ENCODE peak calls at places on chromosomes 2 and 18, in eight cellular contexts. One of them, this sample, is unnamed.

GRCh38 chr18:21362921-21363320 is 120.9 kb downstream of the GREB1L start:
- DNase-seq in breast epithelium: no peak
- DNase-seq in heart left ventricle: no peak
- DNase-seq in HCT116: no peak
- DNase-seq in A549: no peak
- DNase-seq in IMR-90: no peak
- DNase-seq in endothelial cell of umbilical vein: no peak
- DNase-seq in spleen: no peak
- DNase-seq in this sample: no peak

GRCh38 chr2:128438586-128438985 is 119.9 kb upstream of the HS6ST1 start:
- DNase-seq in HCT116: no peak
- DNase-seq in A549: no peak
- DNase-seq in heart left ventricle: no peak
- DNase-seq in breast epithelium: peak; percentile 10
- DNase-seq in spleen: no peak
- DNase-seq in IMR-90: no peak
- DNase-seq in endothelial cell of umbilical vein: no peak
- DNase-seq in this sample: no peak

GRCh38 chr2:173230181-173230580 is 124.5 kb upstream of the CDCA7 start:
- DNase-seq in IMR-90: no peak
- DNase-seq in A549: no peak
- DNase-seq in breast epithelium: peak; percentile 62
- DNase-seq in spleen: no peak
- DNase-seq in endothelial cell of umbilical vein: no peak
- DNase-seq in HCT116: no peak
- DNase-seq in heart left ventricle: no peak
- DNase-seq in this sample: no peak

GRCh38 chr18:24271381-24272331 is 126.0 kb downstream of the OSBPL1A start:
- DNase-seq in endothelial cell of umbilical vein: peak; percentile 78
- DNase-seq in HCT116: peak; percentile 49
- DNase-seq in breast epithelium: peak; percentile 55
- DNase-seq in IMR-90: peak; percentile 72
- DNase-seq in heart left ventricle: peak; percentile 76
- DNase-seq in spleen: peak; percentile 91
- DNase-seq in A549: peak; percentile 80
- DNase-seq in this sample: peak; percentile 33

GRCh38 chr2:31238906-31239841 is 5.2 kb downstream of the EHD3 start:
- DNase-seq in breast epithelium: no peak
- DNase-seq in IMR-90: no peak
- DNase-seq in A549: no peak
- DNase-seq in heart left ventricle: no peak
- DNase-seq in HCT116: no peak
- DNase-seq in endothelial cell of umbilical vein: no peak
- DNase-seq in spleen: no peak
- DNase-seq in this sample: no peak

GRCh38 chr2:182291296-182291695 is 135.5 kb downstream of the PDE1A start:
- DNase-seq in A549: no peak
- DNase-seq in spleen: no peak
- DNase-seq in heart left ventricle: no peak
- DNase-seq in endothelial cell of umbilical vein: no peak
- DNase-seq in IMR-90: peak; percentile 62
- DNase-seq in HCT116: no peak
- DNase-seq in breast epithelium: no peak
- DNase-seq in this sample: no peak

GRCh38 chr2:234559609-234560008 is 62.7 kb upstream of the ARL4C start:
- DNase-seq in IMR-90: no peak
- DNase-seq in A549: peak; percentile 33
- DNase-seq in spleen: no peak
- DNase-seq in HCT116: no peak
- DNase-seq in endothelial cell of umbilical vein: no peak
- DNase-seq in heart left ventricle: no peak
- DNase-seq in breast epithelium: no peak
- DNase-seq in this sample: no peak

GRCh38 chr2:7825591-7826312 is 856.1 kb upstream of the ID2 start:
- DNase-seq in HCT116: no peak
- DNase-seq in endothelial cell of umbilical vein: no peak
- DNase-seq in IMR-90: peak; percentile 68
- DNase-seq in spleen: no peak
- DNase-seq in A549: peak; percentile 80
- DNase-seq in breast epithelium: peak; percentile 86
- DNase-seq in heart left ventricle: no peak
- DNase-seq in this sample: no peak

GRCh38 chr2:233059797-233060499 is at the start of gene INPP5D:
- DNase-seq in IMR-90: no peak
- DNase-seq in HCT116: no peak
- DNase-seq in breast epithelium: no peak
- DNase-seq in spleen: peak; percentile 95
- DNase-seq in endothelial cell of umbilical vein: peak; percentile 77
- DNase-seq in heart left ventricle: peak; percentile 71
- DNase-seq in A549: no peak
- DNase-seq in this sample: no peak

GRCh38 chr2:69992310-69993047 is 31.0 kb upstream of the ASPRV1 start:
- DNase-seq in A549: no peak
- DNase-seq in heart left ventricle: no peak
- DNase-seq in spleen: peak; percentile 9
- DNase-seq in endothelial cell of umbilical vein: no peak
- DNase-seq in IMR-90: no peak
- DNase-seq in HCT116: no peak
- DNase-seq in breast epithelium: no peak
- DNase-seq in this sample: no peak

GRCh38 chr2:162301151-162301804 is 17.2 kb downstream of the IFIH1 start:
- DNase-seq in spleen: no peak
- DNase-seq in breast epithelium: no peak
- DNase-seq in HCT116: peak; percentile 41
- DNase-seq in IMR-90: peak; percentile 75
- DNase-seq in heart left ventricle: peak; percentile 31
- DNase-seq in A549: peak; percentile 60
- DNase-seq in endothelial cell of umbilical vein: peak; percentile 63
- DNase-seq in this sample: peak; percentile 30

GRCh38 chr2:232542715-232543467 is 3.4 kb downstream of the CHRNG start:
- DNase-seq in heart left ventricle: peak; percentile 11
- DNase-seq in A549: no peak
- DNase-seq in HCT116: no peak
- DNase-seq in IMR-90: no peak
- DNase-seq in endothelial cell of umbilical vein: no peak
- DNase-seq in spleen: no peak
- DNase-seq in breast epithelium: no peak
- DNase-seq in this sample: no peak

GRCh38 chr2:226799211-226799975 is at the start of gene IRS1:
- DNase-seq in endothelial cell of umbilical vein: peak; percentile 12
- DNase-seq in heart left ventricle: peak; percentile 81
- DNase-seq in spleen: peak; percentile 90
- DNase-seq in A549: peak; percentile 76
- DNase-seq in breast epithelium: peak; percentile 54
- DNase-seq in HCT116: peak; percentile 32
- DNase-seq in IMR-90: peak; percentile 79
- DNase-seq in this sample: peak; percentile 36

GRCh38 chr2:70140978-70141753 is 49.7 kb downstream of the C2orf42 start:
- DNase-seq in heart left ventricle: no peak
- DNase-seq in A549: peak; percentile 77
- DNase-seq in IMR-90: peak; percentile 53
- DNase-seq in spleen: peak; percentile 86
- DNase-seq in breast epithelium: peak; percentile 91
- DNase-seq in endothelial cell of umbilical vein: peak; percentile 25
- DNase-seq in HCT116: peak; percentile 94
- DNase-seq in this sample: peak; percentile 72

GRCh38 chr2:190881074-190881479 is 456 bp downstream of the GLS start:
- DNase-seq in IMR-90: no peak
- DNase-seq in A549: no peak
- DNase-seq in HCT116: no peak
- DNase-seq in breast epithelium: no peak
- DNase-seq in heart left ventricle: no peak
- DNase-seq in endothelial cell of umbilical vein: no peak
- DNase-seq in spleen: no peak
- DNase-seq in this sample: no peak

GRCh38 chr2:190882831-190883582 is 2.4 kb downstream of the GLS start:
- DNase-seq in A549: no peak
- DNase-seq in heart left ventricle: no peak
- DNase-seq in spleen: no peak
- DNase-seq in HCT116: no peak
- DNase-seq in endothelial cell of umbilical vein: peak; percentile 45
- DNase-seq in breast epithelium: no peak
- DNase-seq in IMR-90: no peak
- DNase-seq in this sample: no peak

GRCh38 chr2:190882327-190882766 is 1.7 kb downstream of the GLS start:
- DNase-seq in heart left ventricle: no peak
- DNase-seq in IMR-90: no peak
- DNase-seq in HCT116: no peak
- DNase-seq in breast epithelium: no peak
- DNase-seq in endothelial cell of umbilical vein: peak; percentile 83
- DNase-seq in A549: no peak
- DNase-seq in spleen: no peak
- DNase-seq in this sample: no peak

GRCh38 chr2:190880374-190881073 is at the start of gene GLS:
- DNase-seq in endothelial cell of umbilical vein: peak; percentile 98
- DNase-seq in IMR-90: peak; percentile 96
- DNase-seq in HCT116: peak; percentile 95
- DNase-seq in spleen: peak; percentile 98
- DNase-seq in breast epithelium: peak; percentile 95
- DNase-seq in A549: peak; percentile 97
- DNase-seq in heart left ventricle: peak; percentile 97
- DNase-seq in this sample: peak; percentile 93

GRCh38 chr2:190881480-190882326 is 1.1 kb downstream of the GLS start:
- DNase-seq in HCT116: peak; percentile 73
- DNase-seq in breast epithelium: peak; percentile 76
- DNase-seq in endothelial cell of umbilical vein: peak; percentile 84
- DNase-seq in IMR-90: peak; percentile 87
- DNase-seq in spleen: peak; percentile 95
- DNase-seq in A549: peak; percentile 77
- DNase-seq in heart left ventricle: peak; percentile 72
- DNase-seq in this sample: peak; percentile 40
- TF ChIP-seq POLR2A in HCT116: peak; percentile 69
- TF ChIP-seq POLR2A in breast epithelium: peak; percentile 18
- TF ChIP-seq POLR2A in endothelial cell of umbilical vein: peak; percentile 19
- TF ChIP-seq POLR2A in IMR-90: peak; percentile 50
- TF ChIP-seq POLR2A in spleen: no peak
- TF ChIP-seq POLR2A in A549: peak; percentile 18
- TF ChIP-seq POLR2A in heart left ventricle: no peak
- TF ChIP-seq POLR2A in this sample: peak; percentile 22

GRCh38 chr2:208252766-208253492 is 1.9 kb downstream of the IDH1 start:
- DNase-seq in spleen: no peak
- DNase-seq in endothelial cell of umbilical vein: no peak
- DNase-seq in IMR-90: no peak
- DNase-seq in heart left ventricle: no peak
- DNase-seq in breast epithelium: no peak
- DNase-seq in HCT116: no peak
- DNase-seq in A549: peak; percentile 16
- DNase-seq in this sample: no peak
- H3K4me3 ChIP-seq in spleen: peak overlapping the region; percentile 99
- H3K4me3 ChIP-seq in endothelial cell of umbilical vein: no peak overlapping the region
- H3K4me3 ChIP-seq in IMR-90: no peak overlapping the region
- H3K4me3 ChIP-seq in heart left ventricle: no peak overlapping the region
- H3K4me3 ChIP-seq in breast epithelium: peak overlapping the region; percentile 85
- H3K4me3 ChIP-seq in HCT116: peak overlapping the region; percentile 79
- H3K4me3 ChIP-seq in A549: peak overlapping the region; percentile 96
- H3K4me3 ChIP-seq in this sample: no peak overlapping the region

GRCh38 chr2:106037262-106037661 is 156.8 kb downstream of the UXS1 start:
- DNase-seq in breast epithelium: no peak
- DNase-seq in A549: no peak
- DNase-seq in endothelial cell of umbilical vein: no peak
- DNase-seq in HCT116: no peak
- DNase-seq in spleen: no peak
- DNase-seq in IMR-90: no peak
- DNase-seq in heart left ventricle: no peak
- DNase-seq in this sample: no peak
- TF ChIP-seq CTCF in breast epithelium: no peak
- TF ChIP-seq CTCF in A549: no peak
- TF ChIP-seq CTCF in endothelial cell of umbilical vein: no peak
- TF ChIP-seq CTCF in HCT116: no peak
- TF ChIP-seq CTCF in spleen: no peak
- TF ChIP-seq CTCF in IMR-90: no peak
- TF ChIP-seq CTCF in heart left ventricle: no peak
- TF ChIP-seq CTCF in this sample: no peak

DNA sequence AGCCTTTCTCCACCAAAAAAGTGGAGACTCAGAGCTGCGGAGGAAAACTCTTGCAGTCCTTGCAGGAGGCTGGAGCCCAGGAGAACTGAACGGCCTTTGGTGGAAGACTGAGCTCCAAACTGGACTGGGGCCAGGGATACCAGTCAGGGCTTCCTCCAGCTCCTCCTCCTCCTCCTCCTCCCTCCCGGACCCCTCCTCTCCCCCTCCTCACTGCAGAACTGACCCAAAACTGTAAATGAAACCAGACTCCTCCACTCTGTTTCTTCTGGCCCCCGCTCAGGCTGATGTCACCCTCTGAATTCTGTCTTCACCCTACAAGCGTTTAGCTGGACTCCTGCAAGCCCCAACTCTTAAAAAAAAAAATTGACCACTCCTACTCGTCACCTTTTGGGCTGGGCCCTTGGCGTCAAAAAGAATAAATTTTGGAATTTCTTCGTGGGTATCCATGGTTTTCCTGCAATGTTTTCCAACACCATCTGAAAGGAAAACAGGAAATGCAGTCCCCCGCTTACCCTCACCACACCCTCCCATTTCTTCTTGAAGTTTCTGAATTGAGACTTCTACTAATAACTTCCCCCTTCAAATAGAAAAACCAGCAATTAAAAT is at the start of gene COL6A3:
- DNase-seq in breast epithelium: peak; percentile 34
- DNase-seq in spleen: no peak
- DNase-seq in endothelial cell of umbilical vein: no peak
- DNase-seq in HCT116: no peak
- DNase-seq in IMR-90: peak; percentile 98
- DNase-seq in heart left ventricle: peak; percentile 78
- DNase-seq in A549: no peak
- DNase-seq in this sample: peak; percentile 83
- TF ChIP-seq POLR2A in breast epithelium: peak; percentile 25
- TF ChIP-seq POLR2A in spleen: no peak
- TF ChIP-seq POLR2A in endothelial cell of umbilical vein: no peak
- TF ChIP-seq POLR2A in HCT116: no peak
- TF ChIP-seq POLR2A in IMR-90: peak; percentile 98
- TF ChIP-seq POLR2A in heart left ventricle: no peak
- TF ChIP-seq POLR2A in A549: no peak
- TF ChIP-seq POLR2A in this sample: peak; percentile 57

This sample was measured in tibial nerve.